ENCODE peak calls at places on chromosomes 6 and 20, in eight cellular contexts. C is upper lobe of right lung, T is mesothelial cell of epicardium, Q is glutamatergic neuron, V is hypothalamus, U is GM19239, I is body of pancreas, E is tibial artery. B is an unnamed sample.

GRCh38 chr6:151534576-151534975 is 40.8 kb downstream of the CCDC170 start:
- DNase-seq in C (no peak), T (no peak), Q (no peak), V (no peak), U (no peak), I (no peak), E (no peak), B (no peak)

GRCh38 chr6:110075406-110075805 is 97.3 kb downstream of the GPR6 start:
- DNase-seq in C (no peak), T (no peak), Q (no peak), V (no peak), U (no peak), I (no peak), E (no peak), B (no peak)

GRCh38 chr20:8969062-8969694 is 99.7 kb upstream of the PLCB4 start:
- DNase-seq in C (no peak), T (no peak), Q (no peak), V (no peak), U (no peak), I (no peak), E (no peak), B (no peak)

GRCh38 chr6:26330835-26331808 is 33.9 kb upstream of the BTN3A2 start:
- DNase-seq in C (no peak), T (no peak), Q (no peak), V (no peak), U (no peak), I (no peak), E (no peak), B (no peak)

GRCh38 chr6:137443901-137444300 is 50.3 kb downstream of the OLIG3 start:
- DNase-seq in C (no peak), T (no peak), Q (no peak), V (no peak), U (no peak), I (no peak), E (no peak), B (no peak)

GRCh38 chr20:63967330-63968135 is 2.2 kb downstream of the ZNF512B start:
- DNase-seq in C (no peak), T (no peak), Q (peak), V (no peak), U (no peak), I (no peak), E (peak), B (no peak)

GRCh38 chr6:129331450-129332138 is 378.4 kb downstream of the ARHGAP18 start:
- DNase-seq in C (no peak), T (no peak), Q (no peak), V (no peak), U (no peak), I (no peak), E (no peak), B (no peak)

GRCh38 chr20:46021361-46022359 is 7.4 kb upstream of the SLC12A5 start:
- DNase-seq in C (peak), T (peak), Q (peak), V (peak), U (no peak), I (peak), E (no peak), B (peak)

GRCh38 chr6:38593419-38593818 is 46.3 kb downstream of the BTBD9 start:
- DNase-seq in C (no peak), T (no peak), Q (no peak), V (no peak), U (no peak), I (no peak), E (no peak), B (no peak)

B was measured in DMS79.